ENCODE peak calls at places on chromosomes 16 and 17, in six cellular contexts. N is GM04503, C is NCI-H2081, D is T-cell, T is psoas muscle, Q is MV-4-11. L is an unnamed sample.

GRCh38 chr17:45287526-45288264 is 25.8 kb upstream of the SPATA32 start:
- DNase-seq in C (peak), Q (no peak), D (no peak), N (no peak), T (peak), L (no peak)

GRCh38 chr16:3832669-3833068 is 47.8 kb downstream of the CREBBP start:
- DNase-seq in T (no peak), Q (no peak), D (no peak), C (no peak), N (no peak), L (no peak)

GRCh38 chr17:65270499-65270898 is 133.3 kb downstream of the RGS9 start:
- DNase-seq in N (no peak), T (no peak), C (no peak), D (no peak), Q (no peak), L (no peak)

GRCh38 chr17:57112994-57113393 is 27.9 kb downstream of the AKAP1 start:
- DNase-seq in Q (no peak), T (no peak), D (no peak), N (no peak), C (no peak), L (no peak)

GRCh38 chr16:77434365-77435239 is at the start of gene ADAMTS18:
- DNase-seq in C (no peak), Q (no peak), T (no peak), D (no peak), N (no peak), L (peak)

GRCh38 chr16:50666658-50667496 is 14.2 kb downstream of the SNX20 start:
- DNase-seq in D (no peak), T (no peak), C (no peak), N (no peak), Q (peak), L (no peak)

GRCh38 chr17:45770632-45771472 is 13.3 kb upstream of the CRHR1 start:
- DNase-seq in N (no peak), C (no peak), T (no peak), Q (no peak), D (no peak), L (no peak)

GRCh38 chr17:39607057-39607850 is 466 bp downstream of the NEUROD2 start:
- DNase-seq in Q (no peak), C (no peak), D (no peak), T (no peak), N (no peak), L (no peak)

GRCh38 chr17:7589204-7589868 is 558 bp downstream of the SOX15 start:
- DNase-seq in D (peak), C (no peak), N (no peak), Q (peak), T (peak), L (peak)

GRCh38 chr16:57530104-57530522 is 6.3 kb downstream of the CCDC102A start:
- DNase-seq in T (peak), D (peak), Q (peak), N (no peak), C (no peak), L (peak)

GRCh38 chr17:68248199-68248825 is 469 bp downstream of the AMZ2 start:
- DNase-seq in Q (peak), N (peak), C (no peak), T (no peak), D (no peak), L (peak)

GRCh38 chr16:24525970-24526559 is 13.3 kb upstream of the RBBP6 start:
- DNase-seq in N (peak), D (no peak), T (no peak), C (no peak), Q (no peak), L (no peak)

GRCh38 chr16:11224096-11224893 is 31.7 kb downstream of the SOCS1 start:
- DNase-seq in T (peak), N (no peak), C (no peak), D (peak), Q (peak), L (no peak)